ENCODE peak calls at places on chromosomes 7 and 10, in six cellular contexts. A is testis; O is tibial nerve; D is CD4-positive, CD25-positive, alpha-beta regulatory T cell; P is heart left ventricle; H is brain microvascular endothelial cell. U is an unnamed sample.

GRCh38 chr7:42614636-42615035 is 297.2 kb downstream of the C7orf25 start:
- DNase-seq in O (no peak), H (no peak), D (no peak), P (no peak), A (no peak), U (no peak)

GRCh38 chr10:21194510-21194993 is 297.4 kb upstream of the NEBL start:
- DNase-seq in A (no peak), O (no peak), P (peak; percentile 27), H (no peak), D (no peak), U (peak; percentile 55)

GRCh38 chr7:6725003-6725402 is 18.3 kb upstream of the ZNF12 start:
- DNase-seq in D (no peak), O (no peak), A (no peak), H (no peak), P (no peak), U (no peak)

GRCh38 chr10:92418891-92419290 is 127.9 kb downstream of the MARCHF5 start:
- DNase-seq in D (no peak), H (no peak), A (no peak), P (no peak), O (no peak), U (no peak)

GRCh38 chr10:97407211-97407951 is 6.2 kb upstream of the RRP12 start:
- DNase-seq in A (peak; percentile 75), D (peak; percentile 58), P (peak; percentile 47), O (peak; percentile 42), H (peak; percentile 68), U (peak; percentile 53)

GRCh38 chr7:11701829-11702560 is 130.0 kb downstream of the THSD7A start:
- DNase-seq in O (no peak), P (no peak), H (peak; percentile 25), D (no peak), A (no peak), U (peak; percentile 12)

GRCh38 chr10:9868499-9868898 is 1149.2 kb upstream of the CELF2 start:
- DNase-seq in O (no peak), H (no peak), A (no peak), P (no peak), D (no peak), U (no peak)

GRCh38 chr7:6642861-6643640 is 5.9 kb downstream of the ZNF316 start:
- DNase-seq in H (no peak), D (no peak), P (no peak), A (no peak), O (no peak), U (peak; percentile 100)

GRCh38 chr10:21401196-21401595 is 124.3 kb downstream of the SKIDA1 start:
- DNase-seq in D (no peak), P (no peak), O (no peak), A (no peak), H (peak; percentile 9), U (peak; percentile 38)

GRCh38 chr10:46030091-46030937 is at the start of gene NCOA4:
- DNase-seq in O (peak; percentile 97), H (peak; percentile 96), P (peak; percentile 99), A (peak; percentile 99), D (peak; percentile 96), U (peak; percentile 98)

GRCh38 chr7:115178831-115179230 is 256.9 kb downstream of the MDFIC start:
- DNase-seq in P (no peak), D (no peak), H (no peak), O (no peak), A (no peak), U (peak; percentile 29)

GRCh38 chr7:27329917-27330316 is 87.3 kb downstream of the EVX1 start:
- DNase-seq in H (no peak), D (no peak), O (no peak), P (no peak), A (no peak), U (no peak)

GRCh38 chr10:110429301-110429700 is 68.4 kb upstream of the DUSP5 start:
- DNase-seq in P (no peak), D (no peak), A (no peak), H (no peak), O (no peak), U (no peak)

GRCh38 chr7:4226166-4226857 is 455.8 kb upstream of the FOXK1 start:
- DNase-seq in O (no peak), D (no peak), H (no peak), P (no peak), A (no peak), U (no peak)

GRCh38 chr7:43785425-43785824 is 26.9 kb downstream of the BLVRA start:
- DNase-seq in A (no peak), H (peak; percentile 94), D (no peak), P (peak; percentile 53), O (no peak), U (no peak)

GRCh38 chr10:123556736-123557135 is 109.4 kb upstream of the GPR26 start:
- DNase-seq in A (no peak), D (no peak), O (no peak), P (no peak), H (no peak), U (no peak)

GRCh38 chr7:72446131-72446530 is 34.0 kb upstream of the CALN1 start:
- DNase-seq in D (no peak), O (no peak), P (no peak), A (no peak), H (no peak), U (no peak)

GRCh38 chr7:72445580-72445979 is 33.4 kb upstream of the CALN1 start:
- DNase-seq in P (no peak), H (no peak), A (no peak), O (no peak), D (no peak), U (no peak)

GRCh38 chr7:72445075-72445474 is 32.9 kb upstream of the CALN1 start:
- DNase-seq in D (no peak), P (no peak), O (no peak), H (no peak), A (no peak), U (no peak)

GRCh38 chr7:72446566-72447462 is 34.7 kb upstream of the CALN1 start:
- DNase-seq in A (no peak), D (no peak), O (no peak), P (no peak), H (no peak), U (no peak)

DNA sequence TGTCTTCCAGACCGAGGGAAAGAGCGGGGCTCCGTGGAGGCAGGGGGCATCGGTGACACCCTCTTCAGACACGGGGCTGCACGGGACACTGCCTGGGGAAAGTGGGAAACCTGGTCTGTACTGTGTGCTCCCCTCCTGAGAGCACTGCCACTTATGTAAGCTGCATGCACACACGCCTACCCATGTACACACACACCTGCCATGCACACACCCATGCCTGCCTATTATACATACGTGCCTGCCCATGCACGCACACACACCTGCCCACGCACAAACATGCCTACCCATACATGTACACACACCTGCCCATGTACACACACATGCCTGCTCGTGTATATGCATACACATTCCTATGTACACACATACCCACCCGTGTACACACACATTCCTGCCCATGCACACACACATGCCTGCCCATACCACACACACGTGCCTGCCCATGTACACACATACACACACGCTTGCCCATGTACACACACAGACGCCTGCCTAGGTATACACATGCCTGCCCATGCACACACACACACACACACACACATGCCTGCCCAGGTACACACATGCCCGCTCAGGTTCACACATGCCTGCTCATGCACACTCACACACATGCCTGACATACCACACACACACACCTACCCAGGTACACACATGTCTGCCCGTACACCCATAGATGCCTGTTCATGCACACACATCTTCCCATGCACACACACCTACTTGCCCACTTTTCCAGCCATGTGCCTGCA is 35.5 kb upstream of the CALN1 start:
- DNase-seq in O (no peak), P (no peak), A (no peak), H (no peak), D (no peak), U (no peak)
- H3K27me3 ChIP-seq in O (no peaks in the 10 kb centered on the region), P (peaks cover 12% of the 10 kb centered on the region), A (no peaks in the 10 kb centered on the region), H (no peaks in the 10 kb centered on the region), D (no peaks in the 10 kb centered on the region), U (no peaks in the 10 kb centered on the region)

GRCh38 chr7:1735262-1735661 is 65.2 kb downstream of the ELFN1 start:
- DNase-seq in D (no peak), H (no peak), A (no peak), P (no peak), O (no peak), U (no peak)
- H3K27me3 ChIP-seq in D (no peaks in the 10 kb centered on the region), H (peaks cover 2% of the 10 kb centered on the region), A (no peaks in the 10 kb centered on the region), P (no peaks in the 10 kb centered on the region), O (peaks cover 35% of the 10 kb centered on the region), U (no peaks in the 10 kb centered on the region)

GRCh38 chr10:78383378-78383777 is 349.7 kb downstream of the RPS24 start:
- DNase-seq in O (no peak), D (no peak), P (no peak), H (no peak), A (no peak), U (no peak)

GRCh38 chr10:78384021-78384420 is 350.4 kb downstream of the RPS24 start:
- DNase-seq in O (no peak), P (peak; percentile 10), A (no peak), D (no peak), H (no peak), U (no peak)

GRCh38 chr10:78381072-78381471 is 347.4 kb downstream of the RPS24 start:
- DNase-seq in P (peak; percentile 15), A (no peak), D (no peak), O (no peak), H (no peak), U (no peak)

GRCh38 chr10:78382776-78383175 is 349.1 kb downstream of the RPS24 start:
- DNase-seq in P (no peak), H (no peak), D (no peak), O (no peak), A (no peak), U (no peak)

DNA sequence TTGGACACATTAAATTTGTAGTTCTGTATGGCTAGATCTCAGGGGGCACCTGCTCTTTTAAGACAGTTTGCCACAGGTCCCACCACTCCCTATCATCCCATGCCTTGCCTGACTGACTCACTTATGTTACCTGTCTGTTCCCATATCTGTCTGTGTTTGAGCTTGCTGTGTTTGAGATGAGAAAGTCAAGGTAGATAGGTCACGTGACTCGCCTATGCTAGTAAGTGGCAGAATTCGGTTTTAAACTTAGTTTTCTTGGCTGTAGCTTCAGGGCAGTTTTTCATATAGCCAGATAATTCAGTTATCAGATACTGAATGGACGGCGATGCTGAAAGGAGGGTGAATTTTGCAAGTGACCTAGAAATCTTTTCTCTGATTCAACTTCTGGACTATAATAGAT is 348.4 kb downstream of the RPS24 start:
- DNase-seq in D (no peak), A (no peak), O (no peak), P (no peak), H (no peak), U (no peak)
- H3K27me3 ChIP-seq in D (no peaks in the 10 kb centered on the region), A (no peaks in the 10 kb centered on the region), O (no peaks in the 10 kb centered on the region), P (no peaks in the 10 kb centered on the region), H (peaks cover 2% of the 10 kb centered on the region), U (no peaks in the 10 kb centered on the region)

GRCh38 chr7:103983201-103983977 is 6.1 kb downstream of the RELN start:
- DNase-seq in D (no peak), P (no peak), H (no peak), O (no peak), A (no peak), U (no peak)

GRCh38 chr7:103984050-103984449 is 5.4 kb downstream of the RELN start:
- DNase-seq in H (no peak), O (no peak), A (no peak), P (no peak), D (no peak), U (no peak)

GRCh38 chr7:103985565-103986126 is 3.8 kb downstream of the RELN start:
- DNase-seq in O (no peak), P (no peak), D (no peak), H (no peak), A (no peak), U (no peak)

DNA sequence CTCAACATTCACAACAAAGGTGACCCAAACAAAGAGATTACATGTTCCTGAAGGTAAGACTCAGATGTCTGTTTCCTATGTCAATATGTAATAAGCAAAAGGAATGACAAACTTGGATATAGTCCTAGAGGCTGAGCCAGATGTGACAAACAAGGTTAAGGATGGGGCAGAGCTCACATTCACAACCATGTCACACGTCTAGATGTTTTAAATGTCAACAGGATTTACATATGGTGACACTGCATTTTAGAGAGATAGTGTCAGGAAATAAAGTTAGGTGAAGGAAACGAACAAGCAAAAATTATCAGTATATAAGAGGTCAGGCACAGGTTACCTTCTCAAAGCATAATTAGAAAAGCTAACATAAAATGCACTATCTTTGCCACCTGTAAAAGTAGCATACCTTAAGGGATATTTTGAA is 8.4 kb downstream of the RELN start:
- DNase-seq in A (no peak), O (no peak), H (no peak), D (no peak), P (no peak), U (no peak)
- H3K27me3 ChIP-seq in A (no peaks in the 10 kb centered on the region), O (no peaks in the 10 kb centered on the region), H (no peaks in the 10 kb centered on the region), D (peaks cover 9% of the 10 kb centered on the region), P (peaks cover 14% of the 10 kb centered on the region), U (no peaks in the 10 kb centered on the region)